ENCODE peak calls at places on chromosomes 12 and 14, in seven cellular contexts. H is neuronal stem cell, L is H9, Q is H1, A is IMR-90, F is mesenchymal stem cell, K is trophoblast cell. G is an unnamed sample.

GRCh38 chr12:79934309-79935020 is 432 bp downstream of the PPP1R12A start:
- DNase-seq in H (no peak), L (peak; percentile 71), Q (peak; percentile 79), A (peak; percentile 36), F (peak; percentile 69), K (no peak), G (peak; percentile 78)

GRCh38 chr14:52012635-52013034 is 23.3 kb downstream of the RTRAF start:
- DNase-seq in H (no peak), L (no peak), Q (no peak), A (no peak), F (peak; percentile 41), K (no peak), G (no peak)

GRCh38 chr12:56487448-56488040 is 417 bp downstream of the GLS2 start:
- DNase-seq in H (no peak), L (peak; percentile 80), Q (peak; percentile 83), A (no peak), F (peak; percentile 23), K (no peak), G (peak; percentile 58)

GRCh38 chr14:23454445-23454856 is 15.1 kb upstream of the NGDN start:
- DNase-seq in H (no peak), L (no peak), Q (no peak), A (no peak), F (no peak), K (no peak), G (no peak)

GRCh38 chr12:122282066-122282465 is 15.8 kb upstream of the VPS33A start:
- DNase-seq in H (no peak), L (no peak), Q (no peak), A (peak; percentile 87), F (peak; percentile 69), K (no peak), G (peak; percentile 58)

GRCh38 chr12:97557116-97557515 is 94.5 kb downstream of the RMST start:
- DNase-seq in H (no peak), L (no peak), Q (no peak), A (no peak), F (no peak), K (no peak), G (no peak)

GRCh38 chr12:121144416-121144914 is 11.8 kb downstream of the P2RX7 start:
- DNase-seq in H (no peak), L (no peak), Q (no peak), A (peak; percentile 46), F (peak; percentile 65), K (no peak), G (no peak)

GRCh38 chr12:114682101-114682919 is 1.7 kb downstream of the TBX3 start:
- DNase-seq in H (no peak), L (no peak), Q (no peak), A (no peak), F (no peak), K (no peak), G (no peak)

GRCh38 chr14:31084385-31084784 is 58.2 kb upstream of the STRN3 start:
- DNase-seq in H (no peak), L (no peak), Q (no peak), A (no peak), F (no peak), K (no peak), G (no peak)

GRCh38 chr14:24381363-24382102 is 13.5 kb downstream of the NFATC4 start:
- DNase-seq in H (no peak), L (no peak), Q (no peak), A (no peak), F (no peak), K (no peak), G (no peak)

GRCh38 chr14:26255213-26255612 is 342.6 kb downstream of the NOVA1 start:
- DNase-seq in H (no peak), L (no peak), Q (no peak), A (peak; percentile 31), F (peak; percentile 39), K (no peak), G (peak; percentile 66)

GRCh38 chr14:60647081-60647836 is 2.0 kb downstream of the SIX1 start:
- DNase-seq in H (peak; percentile 54), L (peak; percentile 66), Q (peak; percentile 74), A (peak; percentile 69), F (peak; percentile 48), K (no peak), G (peak; percentile 77)

GRCh38 chr12:110245278-110245868 is 35.7 kb upstream of the ATP2A2 start:
- DNase-seq in H (no peak), L (peak; percentile 78), Q (peak; percentile 76), A (no peak), F (no peak), K (no peak), G (peak; percentile 66)

GRCh38 chr12:108214486-108214885 is 85.4 kb downstream of the WSCD2 start:
- DNase-seq in H (peak; percentile 70), L (peak; percentile 63), Q (peak; percentile 83), A (peak; percentile 7), F (no peak), K (no peak), G (peak; percentile 68)

GRCh38 chr12:41621288-41621687 is 433.2 kb downstream of the PDZRN4 start:
- DNase-seq in H (no peak), L (no peak), Q (no peak), A (no peak), F (no peak), K (no peak), G (no peak)

GRCh38 chr12:65948320-65949008 is 124.2 kb downstream of the HMGA2 start:
- DNase-seq in H (no peak), L (no peak), Q (no peak), A (peak; percentile 96), F (peak; percentile 81), K (no peak), G (no peak)

GRCh38 chr14:63542231-63542999 is 762 bp downstream of the PPP2R5E start:
- DNase-seq in H (peak; percentile 39), L (peak; percentile 39), Q (peak; percentile 61), A (no peak), F (peak; percentile 38), K (no peak), G (peak; percentile 61)

GRCh38 chr12:116026346-116026745 is 251.1 kb downstream of the MED13L start:
- DNase-seq in H (no peak), L (no peak), Q (no peak), A (no peak), F (no peak), K (no peak), G (no peak)

GRCh38 chr12:19026035-19026434 is 103.5 kb upstream of the PLEKHA5 start:
- DNase-seq in H (no peak), L (no peak), Q (no peak), A (no peak), F (no peak), K (no peak), G (no peak)

GRCh38 chr14:75198291-75198933 is 22.0 kb upstream of the TMED10 start:
- DNase-seq in H (no peak), L (no peak), Q (no peak), A (no peak), F (no peak), K (no peak), G (no peak)

GRCh38 chr12:54220092-54220557 is 31.3 kb upstream of the SMUG1 start:
- DNase-seq in H (peak; percentile 83), L (peak; percentile 86), Q (peak; percentile 94), A (peak; percentile 74), F (peak; percentile 84), K (peak; percentile 68), G (peak; percentile 84)

GRCh38 chr12:49040364-49040855 is 20.2 kb downstream of the KMT2D start:
- DNase-seq in H (no peak), L (no peak), Q (no peak), A (no peak), F (no peak), K (no peak), G (no peak)

GRCh38 chr12:6222009-6222702 is 22.0 kb downstream of the CD9 start:
- DNase-seq in H (peak; percentile 65), L (no peak), Q (no peak), A (no peak), F (peak; percentile 64), K (peak; percentile 69), G (no peak)

GRCh38 chr14:74575507-74575906 is 36.5 kb downstream of the LTBP2 start:
- DNase-seq in H (no peak), L (no peak), Q (no peak), A (no peak), F (no peak), K (no peak), G (no peak)

GRCh38 chr14:72311116-72311515 is 378.9 kb downstream of the RGS6 start:
- DNase-seq in H (no peak), L (no peak), Q (no peak), A (no peak), F (no peak), K (peak; percentile 16), G (no peak)

GRCh38 chr12:120474092-120474960 is 4.8 kb upstream of the SRSF9 start:
- DNase-seq in H (no peak), L (peak; percentile 43), Q (no peak), A (peak; percentile 80), F (peak; percentile 54), K (peak; percentile 91), G (peak; percentile 82)

DNA sequence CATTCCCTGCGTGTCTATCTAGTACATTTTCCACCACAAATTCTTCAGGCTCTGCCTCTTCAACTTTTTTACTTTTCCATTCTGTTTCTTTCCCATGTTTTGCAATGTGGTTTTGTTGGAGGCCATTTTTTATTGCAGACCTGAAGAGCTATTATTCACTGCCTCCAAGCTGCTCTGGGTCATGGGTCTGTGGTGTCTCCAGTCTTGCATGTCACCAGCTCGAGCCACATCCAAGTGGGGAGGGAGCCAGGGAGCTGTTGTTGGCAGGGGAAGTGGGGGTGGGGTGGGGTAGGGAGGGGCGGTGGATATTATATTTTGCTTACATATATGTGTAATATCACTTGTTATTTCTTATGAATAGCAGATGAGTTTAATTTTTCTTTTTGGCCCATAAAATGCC is 69.1 kb downstream of the VEZT start:
- DNase-seq in H (no peak), L (no peak), Q (no peak), A (no peak), F (peak; percentile 21), K (no peak), G (no peak)
- H3K18ac ChIP-seq in H (no peak overlapping the region), L (no peak overlapping the region), Q (no peak overlapping the region), A (no peak overlapping the region), F (no peak overlapping the region), K (no peak overlapping the region), G (no peak overlapping the region)

GRCh38 chr14:76376878-76377523 is 1.1 kb downstream of the ESRRB start:
- DNase-seq in H (no peak), L (no peak), Q (no peak), A (no peak), F (no peak), K (no peak), G (no peak)
- H3K9ac ChIP-seq in H (peak overlapping the region; percentile 21), L (no peak overlapping the region), Q (no peak overlapping the region), A (no peak overlapping the region), F (no peak overlapping the region), K (no peak overlapping the region), G (no peak overlapping the region)

GRCh38 chr12:91858186-91858585 is 287.5 kb downstream of the BTG1 start:
- DNase-seq in H (no peak), L (no peak), Q (no peak), A (no peak), F (no peak), K (no peak), G (no peak)

GRCh38 chr12:91866566-91866965 is 279.1 kb downstream of the BTG1 start:
- DNase-seq in H (no peak), L (no peak), Q (no peak), A (no peak), F (no peak), K (no peak), G (no peak)

GRCh38 chr12:91859347-91859746 is 286.3 kb downstream of the BTG1 start:
- DNase-seq in H (no peak), L (no peak), Q (no peak), A (no peak), F (no peak), K (no peak), G (no peak)

GRCh38 chr12:91863702-91864101 is 281.9 kb downstream of the BTG1 start:
- DNase-seq in H (no peak), L (no peak), Q (no peak), A (no peak), F (no peak), K (no peak), G (no peak)
- H2BK5ac ChIP-seq in H (no peak overlapping the region), L (no peak overlapping the region), Q (no peak overlapping the region), A (no peak overlapping the region), F (no peak overlapping the region), K (no peak overlapping the region), G (no peak overlapping the region)

GRCh38 chr12:25723286-25723685 is 170.2 kb upstream of the LMNTD1 start:
- DNase-seq in H (no peak), L (no peak), Q (no peak), A (peak; percentile 27), F (no peak), K (no peak), G (no peak)
- H3K18ac ChIP-seq in H (no peak overlapping the region), L (no peak overlapping the region), Q (no peak overlapping the region), A (no peak overlapping the region), F (no peak overlapping the region), K (no peak overlapping the region), G (no peak overlapping the region)

G was measured in mesendoderm.